ENCODE peak calls at places on chromosomes 13 and 19, in five cellular contexts. W is CD4-positive, alpha-beta T cell; S is CD8-positive, alpha-beta T cell; Q is tibial nerve; B is lower leg skin. E is an unnamed sample.

GRCh38 chr19:35644987-35645679 is 3.0 kb upstream of the COX6B1 start:
- DNase-seq in B (peak), S (peak), W (peak), Q (peak), E (peak)

GRCh38 chr19:42253245-42254082 is 1.5 kb downstream of the ERF start:
- DNase-seq in B (peak), W (peak), Q (peak), S (no peak), E (peak)

GRCh38 chr19:18344546-18344945 is 4.1 kb downstream of the PGPEP1 start:
- DNase-seq in W (no peak), S (no peak), Q (no peak), B (no peak), E (no peak)

GRCh38 chr19:18966304-18966703 is 25.3 kb upstream of the HOMER3 start:
- DNase-seq in W (no peak), Q (no peak), S (no peak), B (no peak), E (no peak)

GRCh38 chr13:60591348-60591747 is 194.3 kb downstream of the TDRD3 start:
- DNase-seq in S (no peak), B (no peak), W (no peak), Q (no peak), E (no peak)

GRCh38 chr19:21474671-21475181 is 30.7 kb upstream of the ZNF429 start:
- DNase-seq in W (peak), B (peak), S (peak), Q (peak), E (peak)

GRCh38 chr13:108915634-108916497 is 286.5 kb downstream of the MYO16 start:
- DNase-seq in S (no peak), B (peak), W (peak), Q (peak), E (peak)

GRCh38 chr13:27960362-27961226 is 8.5 kb downstream of the CDX2 start:
- DNase-seq in W (no peak), Q (no peak), S (no peak), B (peak), E (peak)

GRCh38 chr19:43656436-43656835 is 13.5 kb downstream of the PLAUR start:
- DNase-seq in S (no peak), Q (no peak), W (no peak), B (no peak), E (no peak)

GRCh38 chr13:31824705-31825512 is 85.6 kb downstream of the RXFP2 start:
- DNase-seq in S (no peak), B (no peak), Q (no peak), W (no peak), E (no peak)

GRCh38 chr13:24684600-24684998 is 4.4 kb downstream of the ATP12A start:
- DNase-seq in Q (no peak), W (no peak), S (no peak), B (no peak), E (peak)

GRCh38 chr13:74118328-74118727 is 15.9 kb downstream of the KLF12 start:
- DNase-seq in W (no peak), S (no peak), Q (no peak), B (no peak), E (no peak)

GRCh38 chr13:28558126-28558525 is 63.2 kb upstream of the FLT1 start:
- DNase-seq in S (no peak), W (no peak), Q (no peak), B (no peak), E (no peak)

GRCh38 chr13:25948910-25949309 is 102.9 kb downstream of the SHISA2 start:
- DNase-seq in Q (no peak), W (no peak), S (no peak), B (no peak), E (no peak)

GRCh38 chr13:98576963-98577822 is at the start of gene STK24:
- DNase-seq in B (peak), W (no peak), S (no peak), Q (peak), E (peak)

GRCh38 chr13:109672545-109672944 is 113.8 kb downstream of the IRS2 start:
- DNase-seq in Q (no peak), S (no peak), B (no peak), W (no peak), E (no peak)

GRCh38 chr19:4061683-4062575 is 4.8 kb downstream of the ZBTB7A start:
- DNase-seq in W (no peak), Q (no peak), B (peak), S (no peak), E (no peak)

GRCh38 chr19:38210458-38210987 is 13.5 kb downstream of the DPF1 start:
- DNase-seq in S (no peak), B (no peak), W (no peak), Q (no peak), E (no peak)

GRCh38 chr13:44300895-44301638 is 72.6 kb upstream of the SERP2 start:
- DNase-seq in B (no peak), W (no peak), S (no peak), Q (no peak), E (peak)

GRCh38 chr19:48624791-48625723 is 5.8 kb downstream of the SPHK2 start:
- DNase-seq in W (no peak), S (no peak), Q (no peak), B (no peak), E (no peak)

GRCh38 chr13:77902319-77902963 is 16.2 kb downstream of the EDNRB start:
- DNase-seq in Q (no peak), B (no peak), W (no peak), S (no peak), E (no peak)

GRCh38 chr13:98570929-98571372 is 6.0 kb downstream of the STK24 start:
- DNase-seq in W (no peak), Q (no peak), B (peak), S (no peak), E (peak)

GRCh38 chr13:31107109-31107508 is 54.6 kb downstream of the HSPH1 start:
- DNase-seq in B (no peak), W (no peak), S (no peak), Q (no peak), E (no peak)

GRCh38 chr13:24877531-24877930 is 113.6 kb downstream of the RNF17 start:
- DNase-seq in W (no peak), Q (no peak), S (no peak), B (no peak), E (no peak)

GRCh38 chr13:78606471-78607408 is 3.4 kb upstream of the POU4F1 start:
- DNase-seq in B (no peak), S (no peak), W (no peak), Q (no peak), E (no peak)

DNA sequence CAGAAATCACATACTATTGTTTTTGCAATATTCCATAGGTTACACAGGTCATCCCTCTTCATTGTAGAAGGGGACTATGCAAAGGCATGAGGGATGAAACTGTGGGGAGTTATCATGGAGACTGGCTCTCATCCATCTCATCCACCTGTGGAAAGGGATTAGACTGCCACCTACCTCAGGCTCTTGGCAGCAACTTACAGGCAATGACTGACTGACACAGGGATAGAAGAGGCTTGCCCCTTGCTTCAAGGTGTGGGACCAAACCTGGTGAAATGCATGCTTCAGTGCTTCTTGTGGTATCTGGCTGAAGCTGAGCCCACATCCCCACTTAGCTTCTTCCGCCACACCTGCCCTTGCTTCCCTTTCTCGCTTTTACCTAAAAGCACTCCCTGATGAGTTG is 341.3 kb downstream of the GPC5 start:
- DNase-seq in Q (no peak), S (no peak), B (no peak), W (no peak), E (no peak)
- TF ChIP-seq CTCF in Q (no peak), S (no peak), B (no peak), W (no peak), E (no peak)

DNA sequence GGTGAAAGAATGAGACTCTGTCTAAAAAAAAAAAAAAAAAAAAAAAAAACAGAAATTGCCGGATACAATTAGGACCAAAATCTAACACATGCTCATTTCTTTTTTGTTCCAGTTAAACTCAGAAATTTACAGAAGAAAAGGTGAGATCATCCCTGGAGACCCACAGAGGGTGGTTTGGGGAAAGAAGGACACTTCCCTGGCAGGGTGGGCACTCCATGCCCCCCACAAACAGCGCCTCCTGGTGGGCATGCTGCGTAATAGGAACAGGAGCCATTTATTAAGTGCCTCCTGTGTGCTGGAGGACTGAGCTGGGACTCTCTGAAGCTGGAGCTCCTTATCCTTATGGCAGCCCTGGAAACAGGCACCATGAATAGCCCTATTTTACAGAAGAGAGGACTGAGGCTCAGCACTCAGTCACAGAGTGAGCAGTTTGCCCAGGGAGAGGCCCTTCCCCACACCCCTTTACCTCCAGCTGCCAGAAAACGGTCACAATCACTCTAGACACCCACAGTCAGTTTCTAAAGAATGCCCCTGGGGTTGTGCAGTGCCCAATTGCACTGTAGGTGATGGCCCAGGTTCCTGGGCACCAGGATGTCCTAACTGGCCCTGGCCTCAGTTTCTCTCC is 10.1 kb downstream of the C19orf38 start:
- DNase-seq in S (no peak), Q (no peak), B (no peak), W (no peak), E (peak)
- TF ChIP-seq CTCF in S (peak), Q (peak), B (no peak), W (peak), E (peak)

DNA sequence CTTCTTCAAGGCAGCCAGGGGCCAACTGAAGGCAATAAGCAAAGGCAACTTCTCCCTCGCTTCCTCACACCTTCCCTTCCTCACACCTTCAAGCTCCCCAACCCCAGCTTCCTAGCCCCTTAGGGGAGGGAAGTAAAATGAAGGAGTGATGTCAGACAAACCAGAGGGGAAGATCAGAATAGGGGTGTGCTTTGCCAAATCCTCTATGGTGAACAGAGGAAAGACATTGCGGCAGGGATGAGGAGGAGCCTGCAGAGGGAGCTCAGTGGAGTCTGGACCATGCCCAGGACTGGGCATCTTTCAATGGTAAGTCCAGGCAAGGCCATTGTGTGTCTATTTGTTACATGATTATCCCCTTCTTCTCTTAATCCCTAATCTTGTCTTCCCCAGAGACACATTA is 164.0 kb downstream of the TSHZ3 start:
- DNase-seq in W (no peak), B (peak), S (no peak), Q (no peak), E (no peak)
- TF ChIP-seq CTCF in W (no peak), B (no peak), S (no peak), Q (no peak), E (no peak)

GRCh38 chr19:31354316-31354715 is 5.1 kb upstream of the TSHZ3 start:
- DNase-seq in Q (no peak), S (no peak), W (no peak), B (no peak), E (no peak)

GRCh38 chr19:31355330-31356289 is 6.4 kb upstream of the TSHZ3 start:
- DNase-seq in Q (no peak), S (no peak), W (no peak), B (no peak), E (no peak)

GRCh38 chr19:31357315-31357673 is 8.1 kb upstream of the TSHZ3 start:
- DNase-seq in W (no peak), S (no peak), B (no peak), Q (no peak), E (no peak)

GRCh38 chr19:31354919-31355318 is 5.7 kb upstream of the TSHZ3 start:
- DNase-seq in S (no peak), W (no peak), Q (no peak), B (no peak), E (no peak)

DNA sequence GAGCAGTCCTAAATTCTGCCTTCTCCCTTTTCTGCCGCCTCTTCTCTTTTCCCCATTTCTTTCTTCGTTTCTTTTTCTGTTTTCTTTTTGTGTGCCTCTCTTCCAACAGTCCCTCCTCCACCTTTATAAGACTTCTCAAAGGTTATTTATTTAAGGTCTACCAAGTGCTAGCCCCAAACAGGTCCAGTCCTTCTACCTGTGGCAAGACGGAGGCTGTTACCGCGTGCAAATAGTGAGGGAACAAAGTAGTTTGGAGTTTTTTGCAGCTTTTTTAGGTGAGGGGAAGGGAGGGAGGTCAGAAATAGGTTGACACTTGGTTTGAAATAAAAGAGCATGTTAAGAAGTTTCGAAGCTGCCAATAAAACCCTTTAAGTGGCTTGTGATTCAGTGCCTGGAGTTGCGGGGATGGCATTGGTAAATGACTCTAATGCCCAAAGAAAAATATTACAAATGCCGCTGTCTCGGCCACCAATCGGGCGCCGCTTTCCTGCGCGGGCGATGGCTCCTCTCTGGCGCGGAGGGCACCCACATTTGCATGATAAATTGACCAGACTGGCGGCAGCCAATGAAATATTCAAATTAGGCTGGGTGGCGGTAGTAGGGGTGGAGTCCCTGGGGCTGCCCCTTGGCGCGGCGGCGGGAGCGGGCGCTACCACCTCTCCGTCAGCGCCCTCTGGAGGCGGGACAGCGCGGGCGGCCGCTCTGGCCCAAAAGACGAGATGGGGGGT is 7.5 kb upstream of the TSHZ3 start:
- DNase-seq in S (no peak), Q (no peak), B (no peak), W (no peak), E (no peak)
- TF ChIP-seq CTCF in S (peak), Q (peak), B (no peak), W (peak), E (no peak)

GRCh38 chr19:6752257-6753177 is 13.0 kb downstream of the TRIP10 start:
- DNase-seq in Q (no peak), W (no peak), B (peak), S (no peak), E (no peak)

GRCh38 chr19:6754136-6754535 is 13.1 kb downstream of the SH2D3A start:
- DNase-seq in W (no peak), B (peak), S (no peak), Q (no peak), E (no peak)

GRCh38 chr19:6754653-6755463 is 12.4 kb downstream of the SH2D3A start:
- DNase-seq in B (peak), S (no peak), W (no peak), Q (no peak), E (no peak)

GRCh38 chr19:6751189-6751588 is 11.7 kb downstream of the TRIP10 start:
- DNase-seq in Q (no peak), B (no peak), W (no peak), S (no peak), E (no peak)

DNA sequence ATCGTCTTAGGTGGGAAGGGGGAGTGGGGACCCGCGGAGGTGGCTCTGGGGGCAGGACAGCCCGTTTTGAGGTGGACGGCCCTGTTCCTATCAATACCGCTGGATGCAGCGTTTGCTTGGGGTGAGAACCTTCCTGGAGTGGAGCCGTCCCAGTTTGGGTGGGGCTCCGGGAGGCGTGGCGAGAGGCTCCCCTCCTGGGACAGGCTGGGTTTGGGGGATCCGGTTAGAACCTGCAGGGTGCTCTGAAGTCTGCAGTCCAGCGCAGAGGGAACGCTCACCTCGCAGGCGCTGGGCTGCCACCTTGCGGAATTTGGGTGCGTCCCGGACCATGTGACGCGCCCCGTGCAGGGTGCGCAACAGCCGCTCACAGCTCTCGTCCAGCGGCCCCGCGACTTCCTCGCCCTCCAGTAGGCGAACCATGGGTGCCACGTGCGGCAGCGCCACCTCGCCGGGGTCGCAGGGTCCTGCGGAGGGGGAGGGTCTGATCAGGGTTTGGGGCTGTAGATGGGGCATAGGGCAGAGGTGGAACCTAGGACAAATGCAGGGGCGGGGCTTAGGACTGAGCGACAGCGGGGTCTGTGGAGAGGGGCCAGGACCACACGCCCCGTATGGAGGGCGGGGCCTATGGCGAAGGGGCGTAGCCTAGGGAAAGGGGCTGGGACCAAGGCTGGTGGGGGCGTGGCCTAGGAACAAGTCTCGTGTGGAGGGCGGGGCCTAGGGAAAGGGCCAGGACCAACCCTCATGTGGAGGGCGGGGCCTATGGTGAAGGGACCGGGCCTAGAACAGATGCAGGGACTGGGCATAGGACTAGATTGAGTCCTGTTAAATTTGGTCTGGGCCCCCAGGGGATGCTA is 13.8 kb downstream of the SH2D3A start:
- DNase-seq in Q (peak), B (peak), W (peak), S (peak), E (peak)
- TF ChIP-seq CTCF in Q (peak), B (no peak), W (peak), S (peak), E (peak)

GRCh38 chr19:50962245-50962644 is 7.1 kb downstream of the KLK6 start:
- DNase-seq in Q (no peak), S (no peak), W (no peak), B (no peak), E (no peak)

GRCh38 chr19:50952890-50953289 is at the start of gene KLK5:
- DNase-seq in S (no peak), Q (no peak), B (no peak), W (no peak), E (no peak)

GRCh38 chr19:50959731-50960500 is 7.1 kb upstream of the KLK5 start:
- DNase-seq in B (no peak), W (no peak), S (no peak), Q (no peak), E (no peak)

GRCh38 chr19:50963381-50963780 is 6.0 kb downstream of the KLK6 start:
- DNase-seq in B (no peak), S (no peak), Q (no peak), W (no peak), E (no peak)

DNA sequence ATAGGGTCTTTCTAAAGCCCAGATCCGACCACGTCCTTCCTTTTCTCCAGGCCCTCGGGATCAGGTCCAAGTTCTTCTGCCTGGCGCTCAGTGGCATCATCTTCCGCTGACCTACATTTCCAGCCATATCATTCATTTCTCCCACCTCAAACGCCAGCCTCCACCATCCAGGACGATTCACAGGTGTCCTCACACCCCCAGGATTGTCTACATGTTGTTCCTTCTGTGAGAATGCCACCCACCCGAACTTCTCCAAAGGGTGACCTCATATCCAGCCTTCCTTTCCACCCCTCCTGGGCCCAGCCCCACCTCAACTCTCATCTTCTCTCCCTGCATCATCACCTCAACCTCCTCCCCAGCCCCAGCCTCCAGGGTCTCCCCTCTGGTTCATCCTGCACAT is 4.7 kb upstream of the KLK5 start:
- DNase-seq in S (no peak), W (no peak), B (no peak), Q (no peak), E (no peak)
- TF ChIP-seq CTCF in S (no peak), W (no peak), B (no peak), Q (no peak), E (no peak)

GRCh38 chr13:23411706-23412105 is 21.8 kb downstream of the SACS start:
- DNase-seq in S (no peak), Q (no peak), W (no peak), B (peak), E (no peak)
- TF ChIP-seq CTCF in S (no peak), Q (no peak), W (no peak), B (no peak), E (no peak)